ENCODE peak calls at places on chromosomes 12 and 14, in seven cellular contexts. B is esophagus squamous epithelium; Q is fibroblast of lung; X is psoas muscle; N is ovary; Z is effector memory CD4-positive, alpha-beta T cell; W is OCI-LY7. M is an unnamed sample.

GRCh38 chr12:45928309-45928708 is 62.1 kb downstream of the SCAF11 start:
- DNase-seq in N (no peak), B (no peak), W (no peak), Z (no peak), Q (no peak), X (no peak), M (no peak)

GRCh38 chr12:108333898-108334699 is 5.0 kb downstream of the CMKLR1 start:
- DNase-seq in Q (peak), Z (no peak), X (no peak), B (no peak), W (no peak), N (no peak), M (no peak)

GRCh38 chr14:45252356-45253069 is 489 bp downstream of the MIS18BP1 start:
- DNase-seq in Z (no peak), X (no peak), B (no peak), N (no peak), Q (peak), W (peak), M (no peak)

GRCh38 chr14:64707661-64708060 is 3.4 kb downstream of the PLEKHG3 start:
- DNase-seq in Z (no peak), W (no peak), B (no peak), Q (peak), X (no peak), N (no peak), M (no peak)

GRCh38 chr12:81558031-81558430 is 201.1 kb downstream of the PPFIA2 start:
- DNase-seq in N (no peak), B (no peak), X (no peak), Z (no peak), Q (peak), W (no peak), M (no peak)

GRCh38 chr14:61343991-61344405 is 22.6 kb downstream of the PRKCH start:
- DNase-seq in Z (no peak), B (no peak), W (no peak), Q (no peak), N (no peak), X (no peak), M (no peak)

GRCh38 chr12:120692524-120693033 is 5.6 kb downstream of the MLEC start:
- DNase-seq in X (no peak), Q (peak), W (no peak), Z (no peak), B (no peak), N (no peak), M (no peak)

GRCh38 chr12:117805865-117806264 is 162.9 kb downstream of the KSR2 start:
- DNase-seq in B (no peak), X (no peak), W (no peak), Q (no peak), Z (no peak), N (no peak), M (no peak)

GRCh38 chr14:59085207-59085739 is 103.2 kb upstream of the DAAM1 start:
- DNase-seq in Q (no peak), Z (no peak), W (no peak), X (no peak), N (no peak), B (no peak), M (no peak)

GRCh38 chr14:20662968-20663731 is 21.2 kb upstream of the RNASE4 start:
- DNase-seq in Q (peak), B (peak), Z (peak), X (peak), N (peak), W (peak), M (peak)

GRCh38 chr12:3288690-3289089 is 202.3 kb upstream of the PRMT8 start:
- DNase-seq in N (no peak), X (no peak), Q (no peak), B (no peak), Z (no peak), W (no peak), M (no peak)

GRCh38 chr12:26648999-26649398 is 184.0 kb downstream of the ITPR2 start:
- DNase-seq in Z (no peak), B (no peak), Q (peak), N (no peak), X (no peak), W (no peak), M (no peak)

GRCh38 chr12:91920276-91920675 is 225.4 kb downstream of the BTG1 start:
- DNase-seq in B (no peak), Z (no peak), N (no peak), Q (peak), X (no peak), W (no peak), M (no peak)

GRCh38 chr14:104536942-104537612 is 42.5 kb upstream of the C14orf180 start:
- DNase-seq in W (no peak), X (no peak), N (no peak), Q (peak), B (no peak), Z (no peak), M (no peak)

GRCh38 chr14:22939684-22940083 is 10.5 kb upstream of the PRMT5 start:
- DNase-seq in X (no peak), W (no peak), Z (no peak), Q (peak), B (no peak), N (no peak), M (no peak)

GRCh38 chr12:25184132-25184531 is 10.8 kb downstream of the DNAI7 start:
- DNase-seq in Z (no peak), W (no peak), X (no peak), B (no peak), Q (no peak), N (no peak), M (no peak)
- H3K27ac ChIP-seq in Z (no peak), W (no peak), X (no peak), B (no peak), Q (no peak), N (no peak), M (no peak)

GRCh38 chr12:79841248-79841877 is 93.5 kb downstream of the PPP1R12A start:
- DNase-seq in W (no peak), N (no peak), Z (no peak), Q (no peak), X (no peak), B (no peak), M (no peak)
- H3K27ac ChIP-seq in W (no peak), N (no peak), Z (no peak), Q (no peak), X (no peak), B (no peak), M (peak)

DNA sequence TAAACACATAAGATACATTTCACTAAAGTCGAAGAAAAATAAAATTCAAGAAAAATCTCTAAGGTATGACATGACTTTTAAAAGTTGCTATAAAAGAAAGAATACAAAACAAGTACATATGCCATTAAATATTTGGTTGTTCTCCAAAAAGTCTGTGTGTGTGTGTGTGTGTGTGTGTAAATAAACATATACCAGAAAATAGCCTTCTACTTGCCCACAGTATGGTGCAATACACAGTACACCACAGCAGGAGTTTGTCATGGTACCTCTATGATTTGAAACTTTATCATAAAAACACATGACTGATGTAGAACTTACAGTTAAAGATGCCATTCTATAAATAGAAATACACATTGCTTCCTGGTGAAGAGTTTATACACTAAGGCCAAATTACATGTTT is 692.7 kb upstream of the MGAT4C start:
- DNase-seq in W (no peak), N (no peak), Q (peak), Z (no peak), X (no peak), B (no peak), M (no peak)
- H3K27ac ChIP-seq in W (no peak), N (no peak), Q (no peak), Z (no peak), X (no peak), B (no peak), M (no peak)

GRCh38 chr12:101777476-101777875 is 38.2 kb upstream of the SYCP3 start:
- DNase-seq in N (no peak), Z (no peak), X (no peak), B (no peak), W (no peak), Q (no peak), M (no peak)
- H3K27ac ChIP-seq in N (no peak), Z (no peak), X (peak), B (no peak), W (no peak), Q (no peak), M (no peak)

M was measured in right cardiac atrium.